ENCODE peak calls at places on chromosomes 7 and 10, in seven cellular contexts. One of them, this sample, is unnamed.

GRCh38 chr10:109967739-109968088 is 40.1 kb upstream of the ADD3 start:
- DNase-seq in endothelial cell: no peak
- DNase-seq in AG04450: no peak
- DNase-seq in tibial artery: no peak
- DNase-seq in RWPE2: no peak
- DNase-seq in cardiac fibroblast: no peak
- DNase-seq in heart left ventricle: no peak
- DNase-seq in this sample: no peak

GRCh38 chr10:19532411-19532810 is 283.8 kb upstream of the PLXDC2 start:
- DNase-seq in endothelial cell: no peak
- DNase-seq in AG04450: no peak
- DNase-seq in tibial artery: no peak
- DNase-seq in RWPE2: no peak
- DNase-seq in cardiac fibroblast: no peak
- DNase-seq in heart left ventricle: no peak
- DNase-seq in this sample: no peak

GRCh38 chr10:77286851-77287250 is 350.8 kb downstream of the KCNMA1 start:
- DNase-seq in endothelial cell: no peak
- DNase-seq in AG04450: no peak
- DNase-seq in tibial artery: no peak
- DNase-seq in RWPE2: no peak
- DNase-seq in cardiac fibroblast: no peak
- DNase-seq in heart left ventricle: no peak
- DNase-seq in this sample: no peak

GRCh38 chr7:151801782-151802468 is 75.0 kb downstream of the PRKAG2 start:
- DNase-seq in endothelial cell: no peak
- DNase-seq in AG04450: no peak
- DNase-seq in tibial artery: no peak
- DNase-seq in RWPE2: no peak
- DNase-seq in cardiac fibroblast: no peak
- DNase-seq in heart left ventricle: no peak
- DNase-seq in this sample: no peak

GRCh38 chr7:116511552-116512523 is 12.3 kb downstream of the CAV2 start:
- DNase-seq in endothelial cell: no peak
- DNase-seq in AG04450: no peak
- DNase-seq in tibial artery: no peak
- DNase-seq in RWPE2: no peak
- DNase-seq in cardiac fibroblast: peak; percentile 37
- DNase-seq in heart left ventricle: peak; percentile 50
- DNase-seq in this sample: peak; percentile 17

GRCh38 chr10:124690971-124691370 is 53.2 kb downstream of the FAM53B start:
- DNase-seq in endothelial cell: no peak
- DNase-seq in AG04450: no peak
- DNase-seq in tibial artery: no peak
- DNase-seq in RWPE2: no peak
- DNase-seq in cardiac fibroblast: no peak
- DNase-seq in heart left ventricle: no peak
- DNase-seq in this sample: no peak

GRCh38 chr7:42454006-42454405 is 217.0 kb upstream of the GLI3 start:
- DNase-seq in endothelial cell: no peak
- DNase-seq in AG04450: no peak
- DNase-seq in tibial artery: no peak
- DNase-seq in RWPE2: no peak
- DNase-seq in cardiac fibroblast: no peak
- DNase-seq in heart left ventricle: no peak
- DNase-seq in this sample: no peak

GRCh38 chr10:130479906-130480305 is 343.7 kb downstream of the GLRX3 start:
- DNase-seq in endothelial cell: no peak
- DNase-seq in AG04450: no peak
- DNase-seq in tibial artery: no peak
- DNase-seq in RWPE2: no peak
- DNase-seq in cardiac fibroblast: no peak
- DNase-seq in heart left ventricle: no peak
- DNase-seq in this sample: no peak

GRCh38 chr7:155987681-155988080 is 175.4 kb upstream of the SHH start:
- DNase-seq in endothelial cell: no peak
- DNase-seq in AG04450: no peak
- DNase-seq in tibial artery: no peak
- DNase-seq in RWPE2: peak; percentile 42
- DNase-seq in cardiac fibroblast: no peak
- DNase-seq in heart left ventricle: no peak
- DNase-seq in this sample: no peak

GRCh38 chr7:85972504-85973141 is 671.1 kb upstream of the GRM3 start:
- DNase-seq in endothelial cell: no peak
- DNase-seq in AG04450: no peak
- DNase-seq in tibial artery: no peak
- DNase-seq in RWPE2: peak; percentile 36
- DNase-seq in cardiac fibroblast: no peak
- DNase-seq in heart left ventricle: no peak
- DNase-seq in this sample: no peak

GRCh38 chr7:97480700-97481410 is 251.0 kb upstream of the TAC1 start:
- DNase-seq in endothelial cell: no peak
- DNase-seq in AG04450: no peak
- DNase-seq in tibial artery: no peak
- DNase-seq in RWPE2: no peak
- DNase-seq in cardiac fibroblast: no peak
- DNase-seq in heart left ventricle: no peak
- DNase-seq in this sample: no peak

GRCh38 chr7:64869121-64869725 is 33.9 kb upstream of the ZNF273 start:
- DNase-seq in endothelial cell: no peak
- DNase-seq in AG04450: no peak
- DNase-seq in tibial artery: no peak
- DNase-seq in RWPE2: no peak
- DNase-seq in cardiac fibroblast: no peak
- DNase-seq in heart left ventricle: no peak
- DNase-seq in this sample: no peak

GRCh38 chr10:90930070-90930837 is 9.4 kb upstream of the ANKRD1 start:
- DNase-seq in endothelial cell: no peak
- DNase-seq in AG04450: peak; percentile 42
- DNase-seq in tibial artery: no peak
- DNase-seq in RWPE2: no peak
- DNase-seq in cardiac fibroblast: peak; percentile 97
- DNase-seq in heart left ventricle: peak; percentile 31
- DNase-seq in this sample: no peak

GRCh38 chr7:12661581-12661980 is 25.9 kb upstream of the ARL4A start:
- DNase-seq in endothelial cell: no peak
- DNase-seq in AG04450: no peak
- DNase-seq in tibial artery: no peak
- DNase-seq in RWPE2: no peak
- DNase-seq in cardiac fibroblast: no peak
- DNase-seq in heart left ventricle: no peak
- DNase-seq in this sample: no peak

GRCh38 chr7:117279931-117280525 is 42.8 kb downstream of the WNT2 start:
- DNase-seq in endothelial cell: no peak
- DNase-seq in AG04450: no peak
- DNase-seq in tibial artery: no peak
- DNase-seq in RWPE2: no peak
- DNase-seq in cardiac fibroblast: no peak
- DNase-seq in heart left ventricle: no peak
- DNase-seq in this sample: no peak

GRCh38 chr10:47287805-47288204 is 12.2 kb upstream of the GDF10 start:
- DNase-seq in endothelial cell: no peak
- DNase-seq in AG04450: no peak
- DNase-seq in tibial artery: no peak
- DNase-seq in RWPE2: no peak
- DNase-seq in cardiac fibroblast: no peak
- DNase-seq in heart left ventricle: no peak
- DNase-seq in this sample: no peak

GRCh38 chr10:126902157-126902556 is 3.1 kb upstream of the DOCK1 start:
- DNase-seq in endothelial cell: no peak
- DNase-seq in AG04450: peak; percentile 26
- DNase-seq in tibial artery: no peak
- DNase-seq in RWPE2: peak; percentile 92
- DNase-seq in cardiac fibroblast: peak; percentile 70
- DNase-seq in heart left ventricle: no peak
- DNase-seq in this sample: no peak

GRCh38 chr10:81898518-81898917 is 23.5 kb downstream of the NRG3 start:
- DNase-seq in endothelial cell: no peak
- DNase-seq in AG04450: no peak
- DNase-seq in tibial artery: no peak
- DNase-seq in RWPE2: no peak
- DNase-seq in cardiac fibroblast: no peak
- DNase-seq in heart left ventricle: no peak
- DNase-seq in this sample: no peak

GRCh38 chr7:44415510-44415909 is 74.9 kb downstream of the NUDCD3 start:
- DNase-seq in endothelial cell: no peak
- DNase-seq in AG04450: no peak
- DNase-seq in tibial artery: no peak
- DNase-seq in RWPE2: no peak
- DNase-seq in cardiac fibroblast: no peak
- DNase-seq in heart left ventricle: no peak
- DNase-seq in this sample: no peak

DNA sequence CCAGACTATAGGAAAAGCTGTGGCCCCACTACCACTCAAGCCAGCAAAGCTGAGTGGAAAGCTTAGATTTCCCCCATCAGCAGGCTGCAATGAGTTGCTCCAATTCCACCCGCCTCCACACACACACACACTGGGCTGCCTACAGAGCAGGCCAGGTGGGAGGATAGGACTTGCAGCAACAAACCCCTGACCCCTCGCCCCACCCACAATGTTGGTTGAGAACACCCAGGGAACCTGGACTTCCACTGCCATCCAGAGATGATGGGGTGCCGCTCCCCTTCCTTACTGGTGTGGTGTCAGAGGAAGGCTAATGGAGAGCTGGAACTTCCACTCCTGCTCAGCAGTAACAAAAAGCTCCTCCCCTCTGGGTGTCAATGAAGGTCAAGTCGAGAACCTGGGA is 16.8 kb upstream of the PLEKHA1 start:
- DNase-seq in endothelial cell: no peak
- DNase-seq in AG04450: no peak
- DNase-seq in tibial artery: no peak
- DNase-seq in RWPE2: no peak
- DNase-seq in cardiac fibroblast: no peak
- DNase-seq in heart left ventricle: no peak
- DNase-seq in this sample: no peak
- TF ChIP-seq CTCF in endothelial cell: no peak
- TF ChIP-seq CTCF in AG04450: no peak
- TF ChIP-seq CTCF in tibial artery: no peak
- TF ChIP-seq CTCF in RWPE2: no peak
- TF ChIP-seq CTCF in cardiac fibroblast: no peak
- TF ChIP-seq CTCF in heart left ventricle: no peak
- TF ChIP-seq CTCF in this sample: no peak

DNA sequence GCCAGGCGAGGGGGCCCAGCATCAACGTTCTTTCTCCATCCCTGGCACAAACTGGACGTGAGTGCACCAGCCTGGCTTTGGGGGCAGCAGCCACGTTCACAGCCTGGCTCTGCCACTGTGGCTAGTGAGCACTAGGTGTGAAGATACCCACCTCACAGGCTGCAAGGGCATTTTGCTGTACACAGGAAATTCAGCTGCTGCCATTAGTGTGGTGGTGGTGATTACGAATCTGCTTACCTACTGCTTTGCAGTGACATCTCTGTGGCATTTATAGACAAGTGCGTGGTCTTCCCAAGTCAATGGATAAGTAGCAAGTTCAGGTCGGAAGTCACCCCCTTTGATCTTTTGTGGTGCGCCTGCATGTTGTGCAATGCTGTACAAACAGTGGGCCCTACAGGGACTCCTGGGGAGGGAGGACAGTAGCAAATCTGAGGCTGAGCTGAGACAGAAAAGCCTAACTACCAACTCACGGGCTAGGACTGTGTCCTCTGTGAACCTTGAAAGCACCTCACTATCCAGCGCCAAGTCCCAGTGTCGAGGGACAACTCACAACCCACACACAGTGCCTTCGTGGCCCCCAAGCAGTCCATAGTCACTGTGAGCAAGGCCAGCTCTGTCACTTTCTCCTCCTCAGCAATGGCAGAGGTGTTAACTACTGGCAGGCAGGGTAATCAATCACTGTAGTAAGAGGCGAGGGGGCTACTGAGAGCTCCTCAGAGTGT is 16.9 kb upstream of the MMP21 start:
- DNase-seq in endothelial cell: no peak
- DNase-seq in AG04450: no peak
- DNase-seq in tibial artery: no peak
- DNase-seq in RWPE2: no peak
- DNase-seq in cardiac fibroblast: no peak
- DNase-seq in heart left ventricle: no peak
- DNase-seq in this sample: peak; percentile 24
- TF ChIP-seq CTCF in endothelial cell: no peak
- TF ChIP-seq CTCF in AG04450: no peak
- TF ChIP-seq CTCF in tibial artery: no peak
- TF ChIP-seq CTCF in RWPE2: no peak
- TF ChIP-seq CTCF in cardiac fibroblast: no peak
- TF ChIP-seq CTCF in heart left ventricle: no peak
- TF ChIP-seq CTCF in this sample: no peak

DNA sequence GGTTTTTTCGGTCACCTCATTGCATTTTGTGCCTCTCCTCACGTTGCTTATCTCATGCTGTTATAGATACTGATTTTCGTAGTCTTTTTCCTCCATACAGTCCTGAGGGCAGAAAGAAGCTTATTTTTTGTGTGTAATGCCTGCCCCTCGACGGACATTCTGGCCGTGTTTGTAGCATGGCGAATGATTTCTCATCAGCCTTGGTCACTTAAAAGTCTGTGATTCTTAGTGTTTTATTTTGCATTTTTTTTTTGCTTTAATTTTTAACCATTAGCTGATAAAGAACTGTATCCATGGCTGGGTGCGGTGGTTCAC is 469 bp upstream of the NOC3L start:
- DNase-seq in endothelial cell: no peak
- DNase-seq in AG04450: no peak
- DNase-seq in tibial artery: no peak
- DNase-seq in RWPE2: no peak
- DNase-seq in cardiac fibroblast: no peak
- DNase-seq in heart left ventricle: no peak
- DNase-seq in this sample: no peak
- TF ChIP-seq CTCF in endothelial cell: no peak
- TF ChIP-seq CTCF in AG04450: no peak
- TF ChIP-seq CTCF in tibial artery: no peak
- TF ChIP-seq CTCF in RWPE2: peak; percentile 56
- TF ChIP-seq CTCF in cardiac fibroblast: no peak
- TF ChIP-seq CTCF in heart left ventricle: no peak
- TF ChIP-seq CTCF in this sample: no peak

DNA sequence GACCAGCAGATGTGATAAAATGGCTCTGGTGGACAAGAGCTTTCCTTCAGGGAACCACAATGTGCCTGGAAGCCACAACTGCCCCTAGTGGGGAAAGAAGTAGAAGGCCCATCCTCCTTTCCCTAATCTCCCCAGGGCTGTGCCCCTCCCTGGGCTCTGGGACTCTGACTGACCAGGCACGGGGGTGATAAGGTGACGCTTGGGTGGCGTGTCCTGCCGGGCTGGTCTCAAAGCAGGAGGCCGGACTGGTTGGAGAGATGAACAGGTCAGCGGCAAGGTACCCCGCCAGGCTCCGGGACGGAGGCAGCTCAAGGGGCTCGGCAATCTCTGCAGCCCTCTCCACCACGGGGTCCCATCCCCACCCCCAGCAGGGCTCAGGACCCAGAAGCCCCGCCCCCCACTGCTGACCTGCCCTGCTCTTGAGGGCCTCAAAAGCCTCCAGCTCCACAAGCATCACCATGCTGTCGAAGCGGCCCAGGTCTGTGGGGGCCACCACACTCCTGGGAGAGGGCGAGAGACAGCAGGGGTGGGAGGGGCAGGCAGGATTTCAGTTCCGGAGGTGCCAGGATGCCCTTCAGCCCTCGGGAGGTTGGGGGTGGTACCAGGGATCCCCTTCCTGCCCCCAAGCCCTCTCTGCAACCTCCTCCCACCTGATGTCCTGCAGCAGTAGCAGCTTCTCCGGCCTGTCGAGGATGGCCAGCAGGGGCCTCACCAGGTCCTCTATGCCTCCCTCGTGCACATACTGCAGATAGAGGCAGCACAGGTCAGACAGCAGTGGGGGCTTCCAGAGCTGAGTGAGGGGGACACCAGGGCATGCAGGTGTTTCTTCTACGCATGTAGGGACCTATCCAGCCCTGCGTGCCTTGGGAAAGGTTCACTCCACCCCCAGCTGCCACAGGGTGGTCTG is 12.2 kb downstream of the LZTS2 start:
- DNase-seq in endothelial cell: peak; percentile 33
- DNase-seq in AG04450: no peak
- DNase-seq in tibial artery: no peak
- DNase-seq in RWPE2: no peak
- DNase-seq in cardiac fibroblast: peak; percentile 34
- DNase-seq in heart left ventricle: no peak
- DNase-seq in this sample: no peak
- TF ChIP-seq CTCF in endothelial cell: peak; percentile 18
- TF ChIP-seq CTCF in AG04450: peak; percentile 60
- TF ChIP-seq CTCF in tibial artery: no peak
- TF ChIP-seq CTCF in RWPE2: no peak
- TF ChIP-seq CTCF in cardiac fibroblast: peak; percentile 41
- TF ChIP-seq CTCF in heart left ventricle: no peak
- TF ChIP-seq CTCF in this sample: no peak